ENCODE peak calls at places on chromosomes 11 and 22, in nine cellular contexts. D is cardiac muscle cell, V is mesothelial cell of epicardium, U is GM06990, M is fibroblast of lung, O is GM12865, F is ovary, E is A549, X is NB4. H is an unnamed sample.
A peak's percentile ranks its signal among the peaks of the same experiment; 100 is the strongest.

GRCh38 chr11:103546236-103546635 is 437.0 kb downstream of the DYNC2H1 start:
- DNase-seq in D (no peak), V (no peak), U (no peak), M (peak; percentile 61), O (no peak), F (no peak), E (no peak), X (no peak), H (no peak)

GRCh38 chr11:65654375-65655349 is 8.1 kb downstream of the RELA start:
- DNase-seq in D (no peak), V (peak; percentile 16), U (peak; percentile 12), M (no peak), O (no peak), F (no peak), E (no peak), X (no peak), H (no peak)

GRCh38 chr11:112655386-112655785 is 305.8 kb upstream of the NCAM1 start:
- DNase-seq in D (peak; percentile 38), V (no peak), U (no peak), M (peak; percentile 88), O (no peak), F (peak; percentile 84), E (no peak), X (no peak), H (no peak)

GRCh38 chr11:119218141-119218878 is 12.2 kb downstream of the CBL start:
- DNase-seq in D (no peak), V (no peak), U (no peak), M (peak; percentile 99), O (no peak), F (no peak), E (peak; percentile 68), X (peak; percentile 46), H (no peak)

GRCh38 chr22:30224161-30224857 is 22.2 kb downstream of the LIF start:
- DNase-seq in D (no peak), V (no peak), U (no peak), M (peak; percentile 72), O (peak; percentile 35), F (no peak), E (peak; percentile 85), X (peak; percentile 30), H (peak; percentile 62)

GRCh38 chr11:45658292-45658991 is 7.0 kb downstream of the CHST1 start:
- DNase-seq in D (peak; percentile 42), V (no peak), U (no peak), M (peak; percentile 72), O (no peak), F (peak; percentile 83), E (no peak), X (peak; percentile 62), H (peak; percentile 57)

GRCh38 chr11:27201454-27202302 is 161.1 kb downstream of the BBOX1 start:
- DNase-seq in D (peak; percentile 91), V (peak; percentile 83), U (no peak), M (peak; percentile 88), O (no peak), F (peak; percentile 89), E (peak; percentile 76), X (peak; percentile 54), H (no peak)

GRCh38 chr11:110000858-110001257 is 92.3 kb upstream of the ZC3H12C start:
- DNase-seq in D (no peak), V (no peak), U (no peak), M (peak; percentile 38), O (no peak), F (no peak), E (no peak), X (no peak), H (no peak)

GRCh38 chr11:11662578-11662977 is 40.8 kb upstream of the GALNT18 start:
- DNase-seq in D (no peak), V (no peak), U (no peak), M (no peak), O (peak; percentile 32), F (no peak), E (no peak), X (no peak), H (no peak)

GRCh38 chr11:118241191-118242098 is 10.7 kb downstream of the MPZL3 start:
- DNase-seq in D (no peak), V (no peak), U (peak; percentile 62), M (peak; percentile 57), O (peak; percentile 75), F (no peak), E (no peak), X (peak; percentile 87), H (peak; percentile 60)

GRCh38 chr22:33519140-33519973 is 400.9 kb downstream of the LARGE1 start:
- DNase-seq in D (peak; percentile 71), V (no peak), U (peak; percentile 47), M (peak; percentile 58), O (peak; percentile 86), F (peak; percentile 38), E (peak; percentile 46), X (peak; percentile 73), H (peak; percentile 74)

GRCh38 chr11:95284057-95285052 is 53.4 kb upstream of the SESN3 start:
- DNase-seq in D (no peak), V (no peak), U (no peak), M (peak; percentile 72), O (no peak), F (no peak), E (no peak), X (no peak), H (no peak)

GRCh38 chr11:106397787-106398355 is 320.4 kb downstream of the AASDHPPT start:
- DNase-seq in D (no peak), V (no peak), U (no peak), M (peak; percentile 20), O (no peak), F (no peak), E (no peak), X (no peak), H (no peak)

GRCh38 chr11:68331338-68331947 is 19.1 kb downstream of the LRP5 start:
- DNase-seq in D (no peak), V (no peak), U (no peak), M (no peak), O (no peak), F (no peak), E (no peak), X (no peak), H (no peak)

GRCh38 chr11:102546923-102547471 is 16.4 kb upstream of the MMP7 start:
- DNase-seq in D (no peak), V (no peak), U (peak; percentile 77), M (no peak), O (peak; percentile 81), F (no peak), E (no peak), X (peak; percentile 98), H (peak; percentile 41)

GRCh38 chr22:28772633-28773460 is at the start of gene CCDC117:
- DNase-seq in D (peak; percentile 95), V (peak; percentile 83), U (peak; percentile 90), M (peak; percentile 95), O (peak; percentile 97), F (peak; percentile 93), E (peak; percentile 89), X (peak; percentile 97), H (peak; percentile 94)
- TF ChIP-seq CTCF in D (peak; percentile 10), V (no peak), U (no peak), M (no peak), O (peak; percentile 17), F (peak; percentile 61), E (peak; percentile 26), X (peak; percentile 16), H (peak; percentile 26)

DNA sequence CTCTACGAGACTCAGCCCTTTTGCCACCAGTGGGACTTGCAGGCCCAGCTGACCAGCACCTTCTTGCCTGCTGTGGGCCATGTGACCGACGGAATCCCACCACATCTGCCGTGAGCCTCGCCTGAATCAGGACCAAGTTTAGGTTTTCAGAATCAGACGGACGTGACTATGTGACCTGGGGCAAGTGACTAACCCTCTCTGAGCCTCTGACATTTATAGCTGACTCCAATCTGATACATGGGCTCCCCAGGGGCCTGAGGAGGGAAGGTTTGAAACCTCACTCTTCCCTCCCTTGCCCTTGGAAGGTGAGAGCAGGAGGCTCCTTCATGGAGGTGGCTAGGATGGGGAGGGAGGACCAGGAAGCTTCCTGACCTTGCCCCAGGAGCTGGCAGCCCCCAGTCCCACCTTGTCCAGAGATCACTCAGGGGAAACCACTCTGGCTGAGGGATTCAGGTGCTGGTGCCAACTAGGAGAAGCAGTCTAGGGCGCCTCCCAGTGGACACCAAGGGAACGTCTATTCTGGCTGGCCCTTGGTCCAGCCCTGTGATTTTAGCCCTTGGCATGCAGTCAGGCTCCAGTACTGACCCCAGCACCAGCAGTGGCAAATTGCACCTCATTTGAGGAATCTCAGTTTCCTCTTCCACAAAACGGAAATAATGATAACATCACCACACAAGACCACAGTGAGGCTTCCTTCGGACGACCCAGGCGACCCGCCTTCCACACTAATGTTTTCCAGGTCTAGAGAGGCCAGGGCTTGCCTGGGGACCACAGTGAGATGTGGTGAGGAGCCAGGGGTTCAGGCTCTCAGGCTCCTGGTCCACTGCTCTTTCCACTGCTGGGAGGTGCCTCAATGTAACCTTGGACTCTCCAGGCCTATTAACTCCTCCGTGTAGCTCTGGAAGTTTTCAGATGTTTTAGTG is 47.2 kb upstream of the SYT7 start:
- DNase-seq in D (peak; percentile 88), V (peak; percentile 42), U (no peak), M (peak; percentile 55), O (peak; percentile 38), F (peak; percentile 56), E (peak; percentile 67), X (peak; percentile 58), H (peak; percentile 65)
- TF ChIP-seq CTCF in D (peak; percentile 92), V (peak; percentile 75), U (peak; percentile 65), M (peak; percentile 90), O (peak; percentile 74), F (peak; percentile 60), E (peak; percentile 75), X (peak; percentile 90), H (peak; percentile 68)

DNA sequence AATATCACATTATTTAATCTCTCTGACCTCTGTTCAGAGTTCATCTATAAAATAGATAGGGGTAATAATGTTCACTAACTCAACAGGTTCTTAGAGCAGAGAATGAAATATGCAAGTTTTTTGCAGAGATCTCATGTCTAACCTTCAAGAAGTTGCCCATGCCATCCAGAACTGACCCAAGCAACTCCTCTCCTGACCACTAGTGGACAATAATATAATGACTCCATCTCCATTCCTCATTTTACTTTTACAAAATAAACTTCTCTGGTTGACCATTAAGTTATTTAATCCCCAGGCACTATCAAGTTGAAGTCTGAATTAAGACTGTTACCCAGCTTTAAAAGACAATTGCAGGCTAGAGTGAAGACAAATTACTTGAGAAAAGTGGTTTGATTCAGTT is 382.6 kb downstream of the KCNA4 start:
- DNase-seq in D (no peak), V (no peak), U (no peak), M (no peak), O (no peak), F (no peak), E (no peak), X (no peak), H (no peak)
- TF ChIP-seq CTCF in D (peak; percentile 37), V (no peak), U (no peak), M (no peak), O (no peak), F (no peak), E (no peak), X (no peak), H (no peak)

DNA sequence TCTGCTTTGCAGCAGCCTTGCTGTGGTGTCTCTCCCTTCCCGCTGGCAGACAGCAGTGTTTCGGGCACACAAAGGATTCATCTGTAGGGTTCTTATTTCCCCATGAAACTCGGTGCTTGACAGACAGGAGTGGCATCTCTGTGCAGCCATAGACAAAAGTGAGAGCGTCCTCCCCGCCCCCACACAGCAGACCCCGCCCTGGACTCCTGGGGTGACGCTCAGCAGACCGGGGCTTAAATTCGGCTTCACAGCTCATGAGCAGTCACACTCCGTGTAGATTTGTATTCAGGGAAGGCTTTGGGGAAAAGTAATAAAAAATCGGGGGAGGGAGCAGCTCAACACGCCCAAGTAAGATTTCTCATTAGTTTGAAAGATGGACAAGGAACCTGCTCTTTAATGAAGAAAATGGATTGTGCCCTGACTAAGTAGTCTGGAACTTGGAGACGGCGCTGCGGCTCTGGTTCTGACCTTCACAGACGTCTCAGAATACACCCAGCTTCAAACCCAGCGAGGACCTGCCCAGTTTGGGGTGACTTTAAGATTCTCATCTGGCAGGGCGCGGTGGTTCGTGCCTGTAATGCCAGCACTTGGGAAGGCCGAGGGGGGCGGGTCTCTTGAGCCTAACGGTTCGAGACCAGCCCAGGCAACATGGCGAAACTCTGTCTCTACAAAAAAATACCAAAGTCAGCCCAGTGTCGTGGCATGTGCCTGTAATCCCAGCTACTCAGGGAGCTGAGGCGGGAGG is 136.0 kb downstream of the CACNA1I start:
- DNase-seq in D (no peak), V (no peak), U (no peak), M (peak; percentile 29), O (no peak), F (no peak), E (no peak), X (no peak), H (no peak)
- TF ChIP-seq CTCF in D (no peak), V (no peak), U (no peak), M (no peak), O (no peak), F (no peak), E (no peak), X (no peak), H (no peak)

H was measured in GM10248.